ENCODE peak calls at places on chromosomes 4 and X, in five cellular contexts. G, N, C, U and R are unnamed samples.

GRCh38 chrX:108704839-108705238 is 31.5 kb downstream of the IRS4 start:
- DNase-seq in G (no peak), N (no peak), C (no peak), U (no peak), R (no peak)

GRCh38 chr4:56544573-56545131 is 39.1 kb downstream of the ARL9 start:
- DNase-seq in G (peak; percentile 98), N (peak; percentile 84), C (peak; percentile 54), U (peak; percentile 81), R (peak; percentile 88)

GRCh38 chrX:22247169-22247568 is 25.5 kb upstream of the CBLL2 start:
- DNase-seq in G (no peak), N (peak; percentile 24), C (peak; percentile 35), U (peak; percentile 17), R (no peak)

GRCh38 chr4:164027805-164028204 is 533.3 kb downstream of the TMA16 start:
- DNase-seq in G (no peak), N (no peak), C (no peak), U (no peak), R (no peak)

GRCh38 chrX:113421432-113421831 is 580.8 kb upstream of the AMOT start:
- DNase-seq in G (no peak), N (no peak), C (no peak), U (no peak), R (no peak)

GRCh38 chr4:7775396-7775795 is 164.3 kb downstream of the AFAP1 start:
- DNase-seq in G (no peak), N (no peak), C (no peak), U (no peak), R (no peak)

GRCh38 chr4:128528177-128528576 is 240.6 kb upstream of the PGRMC2 start:
- DNase-seq in G (no peak), N (no peak), C (no peak), U (no peak), R (no peak)

GRCh38 chrX:124028177-124028576 is 66.7 kb downstream of the STAG2 start:
- DNase-seq in G (no peak), N (no peak), C (peak; percentile 50), U (peak; percentile 33), R (no peak)

GRCh38 chr4:25835384-25835783 is 27.4 kb downstream of the SEL1L3 start:
- DNase-seq in G (no peak), N (no peak), C (no peak), U (no peak), R (no peak)

GRCh38 chr4:169179609-169180526 is 90.9 kb downstream of the SH3RF1 start:
- DNase-seq in G (no peak), N (peak; percentile 55), C (no peak), U (no peak), R (no peak)

GRCh38 chr4:110306363-110306762 is 107.9 kb upstream of the ELOVL6 start:
- DNase-seq in G (no peak), N (peak; percentile 59), C (no peak), U (no peak), R (no peak)

GRCh38 chrX:20437678-20438077 is 171.0 kb upstream of the RPS6KA3 start:
- DNase-seq in G (no peak), N (no peak), C (no peak), U (no peak), R (no peak)

GRCh38 chr4:18366762-18367358 is 345.3 kb upstream of the LCORL start:
- DNase-seq in G (no peak), N (peak; percentile 19), C (peak; percentile 17), U (peak; percentile 55), R (no peak)

GRCh38 chr4:118033148-118034060 is 882 bp upstream of the NDST3 start:
- DNase-seq in G (peak; percentile 86), N (peak; percentile 72), C (peak; percentile 1), U (peak; percentile 25), R (peak; percentile 28)

GRCh38 chr4:186808635-186809018 is 85.0 kb upstream of the FAT1 start:
- DNase-seq in G (no peak), N (peak; percentile 78), C (peak; percentile 81), U (peak; percentile 73), R (no peak)

GRCh38 chrX:10450229-10450958 is 170.0 kb downstream of the MID1 start:
- DNase-seq in G (no peak), N (peak; percentile 75), C (peak; percentile 79), U (peak; percentile 81), R (no peak)

GRCh38 chr4:93313207-93313606 is 515.3 kb upstream of the ATOH1 start:
- DNase-seq in G (no peak), N (peak; percentile 43), C (no peak), U (peak; percentile 27), R (no peak)

GRCh38 chrX:9340619-9341304 is 124.1 kb upstream of the TBL1X start:
- DNase-seq in G (no peak), N (no peak), C (peak; percentile 31), U (peak; percentile 76), R (peak; percentile 40)

GRCh38 chr4:101211146-101211553 is 136.2 kb downstream of the PPP3CA start:
- DNase-seq in G (no peak), N (peak; percentile 67), C (peak; percentile 62), U (peak; percentile 19), R (no peak)

GRCh38 chrX:103376979-103377324 is 614 bp downstream of the BEX3 start:
- DNase-seq in G (peak; percentile 54), N (no peak), C (no peak), U (peak; percentile 46), R (no peak)

GRCh38 chr4:149344436-149344835 is 471.2 kb downstream of the IQCM start:
- DNase-seq in G (no peak), N (peak; percentile 69), C (peak; percentile 18), U (peak; percentile 88), R (no peak)

GRCh38 chr4:169201144-169202124 is 69.3 kb downstream of the SH3RF1 start:
- DNase-seq in G (no peak), N (peak; percentile 68), C (no peak), U (peak; percentile 53), R (no peak)

GRCh38 chr4:132642196-132642817 is 506.8 kb upstream of the PCDH10 start:
- DNase-seq in G (no peak), N (peak; percentile 61), C (peak; percentile 37), U (peak; percentile 65), R (peak; percentile 34)

GRCh38 chr4:15186826-15187225 is 184.5 kb downstream of the CPEB2 start:
- DNase-seq in G (no peak), N (no peak), C (no peak), U (no peak), R (no peak)

GRCh38 chrX:96474357-96475125 is 210.1 kb upstream of the DIAPH2 start:
- DNase-seq in G (no peak), N (no peak), C (no peak), U (peak; percentile 70), R (no peak)

GRCh38 chr4:21778702-21779101 is 169.9 kb downstream of the KCNIP4 start:
- DNase-seq in G (no peak), N (no peak), C (no peak), U (no peak), R (no peak)

GRCh38 chr4:113455081-113455480 is 306.5 kb downstream of the CAMK2D start:
- DNase-seq in G (no peak), N (no peak), C (no peak), U (no peak), R (no peak)

GRCh38 chrX:35046646-35047231 is 104.1 kb downstream of the FAM47B start:
- DNase-seq in G (no peak), N (no peak), C (peak; percentile 36), U (no peak), R (no peak)

GRCh38 chr4:40238700-40239548 is 42.1 kb downstream of the RHOH start:
- DNase-seq in G (no peak), N (no peak), C (no peak), U (peak; percentile 14), R (no peak)

GRCh38 chr4:26723216-26723615 is 137.4 kb upstream of the STIM2 start:
- DNase-seq in G (no peak), N (no peak), C (no peak), U (no peak), R (peak; percentile 12)

GRCh38 chr4:7505116-7505900 is 70.6 kb upstream of the PSAPL1 start:
- DNase-seq in G (peak; percentile 67), N (no peak), C (no peak), U (no peak), R (no peak)

GRCh38 chr4:7911044-7911578 is 28.6 kb downstream of the AFAP1 start:
- DNase-seq in G (no peak), N (peak; percentile 76), C (peak; percentile 94), U (peak; percentile 85), R (no peak)

GRCh38 chr4:183852910-183853555 is 52.1 kb upstream of the STOX2 start:
- DNase-seq in G (no peak), N (no peak), C (no peak), U (no peak), R (no peak)

GRCh38 chrX:102976793-102977495 is 39.9 kb downstream of the RAB40AL start:
- DNase-seq in G (no peak), N (no peak), C (peak; percentile 79), U (peak; percentile 2), R (no peak)

GRCh38 chr4:37561803-37562207 is 124.4 kb downstream of the RELL1 start:
- DNase-seq in G (no peak), N (peak; percentile 60), C (peak; percentile 72), U (peak; percentile 73), R (no peak)

DNA sequence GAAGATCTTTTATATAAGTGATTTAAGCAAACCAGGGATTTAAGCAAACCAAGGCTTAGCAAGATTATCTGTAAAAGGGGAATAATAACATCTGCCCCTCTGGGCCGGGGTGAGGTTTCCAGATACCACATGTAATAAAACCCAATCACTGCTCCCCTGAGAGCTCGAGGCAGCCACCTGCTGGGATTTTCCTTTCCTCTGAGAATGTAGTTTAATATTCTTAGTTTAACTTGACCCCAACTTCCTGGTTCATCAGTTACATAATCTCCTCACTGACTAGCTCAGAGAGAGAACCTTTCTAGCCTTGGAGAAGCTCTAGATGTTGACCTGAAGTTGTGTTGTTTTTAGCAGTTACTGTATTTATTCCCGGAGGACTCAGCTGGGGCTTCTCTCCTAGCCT is 322.4 kb downstream of the ARHGAP10 start:
- DNase-seq in G (no peak), N (peak; percentile 47), C (no peak), U (no peak), R (no peak)
- TF ChIP-seq CTCF in G (no peak), N (no peak), C (no peak), U (no peak), R (no peak)

GRCh38 chrX:16664059-16664458 is 14.1 kb downstream of the S100G start:
- DNase-seq in G (no peak), N (peak; percentile 40), C (peak; percentile 26), U (peak; percentile 11), R (no peak)

GRCh38 chrX:16665089-16665488 is 15.1 kb downstream of the S100G start:
- DNase-seq in G (no peak), N (peak; percentile 63), C (peak; percentile 46), U (peak; percentile 67), R (no peak)

GRCh38 chrX:16666541-16666940 is 16.6 kb downstream of the S100G start:
- DNase-seq in G (no peak), N (peak; percentile 64), C (peak; percentile 29), U (no peak), R (no peak)

GRCh38 chrX:16662402-16662801 is 12.4 kb downstream of the S100G start:
- DNase-seq in G (no peak), N (no peak), C (no peak), U (no peak), R (no peak)

GRCh38 chrX:16664626-16665025 is 14.7 kb downstream of the S100G start:
- DNase-seq in G (no peak), N (no peak), C (no peak), U (no peak), R (no peak)
- TF ChIP-seq CTCF in G (no peak), N (peak; percentile 21), C (no peak), U (no peak), R (no peak)

GRCh38 chr4:142519342-142519741 is 326.8 kb downstream of the INPP4B start:
- DNase-seq in G (no peak), N (no peak), C (no peak), U (no peak), R (no peak)
- TF ChIP-seq CTCF in G (no peak), N (no peak), C (no peak), U (no peak), R (no peak)

GRCh38 chr4:41802590-41802989 is 54.1 kb upstream of the PHOX2B start:
- DNase-seq in G (no peak), N (no peak), C (no peak), U (no peak), R (no peak)
- TF ChIP-seq CTCF in G (no peak), N (no peak), C (no peak), U (no peak), R (no peak)